ENCODE peak calls at places on chromosomes 2 and 18, in seven cellular contexts. G is fibroblast of lung, T is A549, E is neuronal stem cell, S is K562, O is IMR-90, B is hepatocyte. C is an unnamed sample. For H3K4me1, the result is how much of the 10 kb centered on the place peaks cover.

GRCh38 chr18:58025733-58026132 is 18.3 kb upstream of the NEDD4L start:
- DNase-seq in T (no peak), B (no peak), G (peak), E (no peak), O (peak), S (no peak), C (no peak)

GRCh38 chr2:11213090-11213638 is 57.9 kb downstream of the SLC66A3 start:
- DNase-seq in E (no peak), B (no peak), T (no peak), G (peak), O (peak), S (no peak), C (no peak)

GRCh38 chr2:219570924-219571310 is 422 bp downstream of the OBSL1 start:
- DNase-seq in G (peak), T (no peak), S (no peak), O (peak), E (no peak), B (peak), C (peak)

GRCh38 chr18:69455120-69455519 is 54.4 kb downstream of the DOK6 start:
- DNase-seq in B (no peak), O (no peak), G (no peak), S (no peak), T (no peak), E (no peak), C (no peak)

GRCh38 chr2:129720761-129721160 is 258.7 kb upstream of the RAB6C start:
- DNase-seq in G (no peak), B (no peak), S (no peak), T (no peak), E (no peak), O (no peak), C (no peak)

GRCh38 chr2:222450021-222450420 is 25.7 kb downstream of the SGPP2 start:
- DNase-seq in O (no peak), B (no peak), S (no peak), G (no peak), E (no peak), T (no peak), C (no peak)

GRCh38 chr2:13414907-13415306 is 698.2 kb downstream of the TRIB2 start:
- DNase-seq in T (no peak), E (peak), G (no peak), B (no peak), O (no peak), S (no peak), C (no peak)

GRCh38 chr2:111042772-111043771 is 77.6 kb upstream of the BCL2L11 start:
- DNase-seq in E (no peak), B (no peak), O (no peak), G (no peak), S (no peak), T (no peak), C (no peak)

GRCh38 chr18:73663581-73663980 is 484.1 kb downstream of the FBXO15 start:
- DNase-seq in B (no peak), O (no peak), S (no peak), G (no peak), E (no peak), T (no peak), C (no peak)

GRCh38 chr2:96580771-96581170 is 44.2 kb downstream of the ARID5A start:
- DNase-seq in E (no peak), S (peak), O (no peak), B (peak), G (no peak), T (peak), C (peak)

GRCh38 chr2:141439524-141439923 is 691.3 kb downstream of the LRP1B start:
- DNase-seq in B (no peak), E (no peak), S (no peak), G (peak), T (no peak), O (no peak), C (no peak)

GRCh38 chr2:35714883-35715282 is 640.7 kb upstream of the CRIM1 start:
- DNase-seq in T (no peak), S (no peak), B (no peak), G (peak), E (no peak), O (no peak), C (no peak)

GRCh38 chr2:167972020-167972419 is 275.4 kb downstream of the STK39 start:
- DNase-seq in S (no peak), G (no peak), O (no peak), T (no peak), B (no peak), E (no peak), C (no peak)

GRCh38 chr18:21747764-21748693 is 7.4 kb downstream of the MIB1 start:
- DNase-seq in G (no peak), T (no peak), S (no peak), E (no peak), B (no peak), O (no peak), C (no peak)
- H3K4me1 ChIP-seq in G (under half), T (under half), S (under half), E (under half), B (under half), O (under half), C (under half)

GRCh38 chr18:6759579-6759978 is 30.1 kb downstream of the ARHGAP28 start:
- DNase-seq in E (no peak), S (no peak), O (no peak), T (no peak), B (no peak), G (no peak), C (no peak)

GRCh38 chr18:6757966-6758365 is 28.4 kb downstream of the ARHGAP28 start:
- DNase-seq in O (peak), G (no peak), B (no peak), T (no peak), S (no peak), E (no peak), C (no peak)

GRCh38 chr18:6764382-6764781 is 34.9 kb downstream of the ARHGAP28 start:
- DNase-seq in S (no peak), E (no peak), G (no peak), T (no peak), B (no peak), O (no peak), C (no peak)

GRCh38 chr18:6763524-6763923 is 34.0 kb downstream of the ARHGAP28 start:
- DNase-seq in T (no peak), B (no peak), O (no peak), S (no peak), G (no peak), E (no peak), C (no peak)
- H3K4me2 ChIP-seq in T (no peak), B (no peak), O (no peak), S (no peak), G (no peak), E (no peak), C (no peak)

GRCh38 chr18:36315736-36316135 is 18.2 kb downstream of the FHOD3 start:
- DNase-seq in B (no peak), T (no peak), G (no peak), O (peak), S (no peak), E (no peak), C (no peak)

GRCh38 chr18:36314098-36314497 is 16.6 kb downstream of the FHOD3 start:
- DNase-seq in E (no peak), G (peak), S (no peak), T (no peak), B (no peak), O (peak), C (no peak)

GRCh38 chr18:36312806-36313395 is 15.4 kb downstream of the FHOD3 start:
- DNase-seq in S (no peak), B (no peak), O (peak), G (no peak), T (no peak), E (no peak), C (no peak)

GRCh38 chr18:36316246-36316645 is 18.7 kb downstream of the FHOD3 start:
- DNase-seq in O (no peak), T (no peak), S (no peak), G (no peak), B (no peak), E (no peak), C (no peak)

DNA sequence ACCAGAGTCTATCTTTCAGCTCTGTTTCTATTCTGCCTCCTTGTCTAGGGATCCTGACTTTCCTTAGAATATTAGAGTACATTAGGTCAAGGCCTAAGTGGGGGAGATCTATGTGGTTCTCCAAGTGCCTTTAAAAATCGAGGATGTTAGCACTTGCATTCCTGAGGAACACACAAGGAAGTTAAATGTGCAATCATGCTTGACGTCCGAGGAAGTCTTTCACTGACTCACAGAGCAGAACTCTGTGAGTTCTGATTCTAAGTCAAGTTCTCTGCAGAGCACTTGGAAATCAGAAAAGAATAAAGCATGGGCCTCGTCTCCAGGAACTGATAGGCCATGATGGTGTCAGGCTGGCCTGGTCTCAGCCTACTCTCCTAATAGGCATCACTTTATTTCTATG is 17.2 kb downstream of the FHOD3 start:
- DNase-seq in B (no peak), S (no peak), O (peak), E (no peak), T (peak), G (peak), C (no peak)
- H3K4me1 ChIP-seq in B (under half), S (under half), O (under half), E (under half), T (under half), G (under half), C (under half)

DNA sequence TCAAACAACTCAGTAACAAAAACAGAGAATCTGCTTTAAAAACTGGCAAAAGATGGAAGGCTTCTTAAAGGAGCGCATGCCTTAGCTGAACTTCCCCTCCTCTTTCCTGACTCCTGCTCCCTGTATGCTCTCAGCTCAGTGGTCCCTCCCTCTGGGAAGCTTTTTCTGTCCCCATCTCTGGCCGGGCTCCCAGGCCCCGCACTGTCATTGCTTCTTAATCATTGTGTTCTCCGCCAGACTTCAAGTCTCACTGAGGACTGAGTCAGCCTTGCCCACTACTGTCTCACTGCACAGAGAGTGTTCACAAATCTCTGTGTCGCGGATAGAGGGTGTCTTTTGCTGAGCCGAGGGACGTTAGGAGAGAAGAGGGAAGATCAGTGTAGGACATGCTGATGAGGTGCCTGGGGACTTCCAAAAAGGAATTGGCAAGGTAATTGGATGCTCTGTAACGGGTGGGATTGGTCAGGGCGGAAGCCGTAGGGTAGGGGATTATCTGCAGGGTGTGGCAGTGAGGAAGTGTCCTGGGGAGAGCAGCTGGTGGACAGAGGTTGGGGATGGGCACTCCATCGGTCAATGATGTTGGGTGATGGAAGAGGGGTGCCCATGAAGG is 16.2 kb downstream of the TOGARAM2 start:
- DNase-seq in T (no peak), E (no peak), G (no peak), O (peak), S (no peak), B (no peak), C (peak)
- H3K4me2 ChIP-seq in T (no peak), E (no peak), G (no peak), O (no peak), S (no peak), B (no peak), C (no peak)

DNA sequence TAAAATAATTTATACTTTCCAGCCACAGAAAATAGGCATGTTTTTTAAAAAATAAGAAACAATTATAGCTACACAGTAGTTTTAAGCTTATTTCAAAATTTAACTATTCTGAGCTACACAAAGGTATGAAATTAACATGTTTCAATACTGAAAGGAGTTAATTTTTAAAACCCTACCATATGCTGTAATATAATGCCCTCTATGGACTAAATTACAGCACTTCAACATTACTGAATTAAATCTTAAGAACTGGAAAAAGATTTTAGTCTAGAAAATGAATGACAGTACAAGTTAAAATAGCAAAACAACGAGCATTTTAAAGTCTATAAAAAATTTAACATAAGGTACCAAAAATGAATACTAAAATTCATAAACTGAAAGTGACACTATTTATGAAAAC is 36.3 kb downstream of the RTN4 start:
- DNase-seq in O (no peak), T (no peak), B (no peak), S (no peak), G (no peak), E (no peak), C (no peak)
- H3K4me1 ChIP-seq in O (under half), T (half or more), B (under half), S (under half), G (under half), E (under half), C (half or more)

DNA sequence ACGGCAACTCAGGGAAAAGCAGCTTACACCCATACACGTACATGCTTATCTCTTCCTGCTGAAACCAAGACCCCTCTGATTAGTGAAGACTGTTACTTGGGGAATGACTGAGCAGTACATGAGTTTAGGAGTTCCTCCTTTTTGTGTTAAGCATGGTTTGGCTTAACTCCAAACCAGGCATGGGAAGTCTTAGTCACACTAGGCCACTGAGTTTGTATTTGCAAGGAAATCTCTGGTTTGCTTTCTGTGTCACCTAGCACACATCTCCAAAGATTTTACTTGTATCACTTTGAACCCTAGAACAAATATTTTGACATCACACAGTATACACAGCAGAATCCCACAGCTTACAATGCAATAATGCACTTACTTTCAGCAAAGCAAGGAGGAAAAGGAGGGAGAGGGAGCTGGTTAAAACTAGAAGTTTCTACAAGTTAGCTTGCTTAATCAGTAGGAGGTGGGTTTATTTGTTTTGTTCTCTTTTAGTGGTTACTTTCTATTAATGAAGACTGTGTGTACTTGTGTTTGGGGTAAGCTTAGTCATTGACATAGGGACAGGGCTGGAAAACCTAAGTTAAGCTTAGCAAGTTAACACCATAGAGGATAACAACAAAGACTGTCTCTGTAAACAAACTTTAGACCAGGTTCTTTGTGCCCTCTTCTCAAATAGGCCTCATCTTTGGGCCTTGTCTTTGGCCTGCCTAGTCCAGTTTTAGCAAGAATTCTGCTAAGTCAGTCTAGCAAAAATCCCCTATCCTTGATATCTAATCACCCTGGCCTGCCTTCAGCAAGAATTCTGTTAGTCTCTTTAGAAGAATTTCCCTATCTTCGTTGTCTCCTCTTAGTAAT is 219.4 kb downstream of the MREG start:
- DNase-seq in B (peak), T (peak), G (peak), O (peak), S (peak), E (no peak), C (peak)
- H3K4me2 ChIP-seq in B (no peak), T (peak), G (peak), O (peak), S (peak), E (no peak), C (no peak)

GRCh38 chr2:69636395-69636794 is 7.1 kb downstream of the AAK1 start:
- DNase-seq in G (no peak), O (no peak), S (no peak), B (no peak), T (no peak), E (no peak), C (no peak)

GRCh38 chr2:69637923-69638322 is 5.6 kb downstream of the AAK1 start:
- DNase-seq in S (no peak), T (no peak), G (no peak), B (no peak), E (no peak), O (no peak), C (no peak)

GRCh38 chr2:69634197-69634821 is 9.2 kb downstream of the AAK1 start:
- DNase-seq in G (peak), E (no peak), S (peak), T (no peak), O (peak), B (no peak), C (no peak)

GRCh38 chr2:69638630-69639029 is 4.9 kb downstream of the AAK1 start:
- DNase-seq in E (no peak), T (no peak), B (no peak), O (no peak), G (no peak), S (no peak), C (no peak)

GRCh38 chr2:69635426-69635825 is 8.1 kb downstream of the AAK1 start:
- DNase-seq in B (no peak), O (no peak), E (no peak), S (no peak), T (no peak), G (no peak), C (no peak)
- H3K4me1 ChIP-seq in B (under half), O (under half), E (under half), S (under half), T (under half), G (under half), C (under half)